ENCODE peak calls at places on chromosomes 5 and 9, in nine cellular contexts. B is left kidney, E is HTR-8/SVneo, Q is OCI-M1, D is ELF-1, A is smooth muscle cell of the brain vasculature, M is MM.1S, H is left ventricle myocardium superior, X is HEK293T. P is an unnamed sample.

GRCh38 chr9:106860731-106861584 is 2.0 kb upstream of the ZNF462 start:
- DNase-seq in E (peak), D (peak), B (peak), H (peak), X (peak), M (no peak), Q (no peak), A (no peak), P (peak)

GRCh38 chr5:150376799-150377771 is 19.6 kb downstream of the TCOF1 start:
- DNase-seq in D (no peak), E (no peak), A (peak), H (no peak), B (no peak), X (no peak), Q (no peak), M (no peak), P (no peak)

GRCh38 chr5:141192110-141192725 is at the start of gene PCDHB10:
- DNase-seq in H (no peak), D (peak), E (peak), A (no peak), B (peak), M (peak), X (peak), Q (peak), P (no peak)

GRCh38 chr5:132385321-132386105 is 16.0 kb downstream of the SLC22A5 start:
- DNase-seq in E (peak), M (peak), H (peak), D (peak), A (no peak), X (peak), B (peak), Q (peak), P (no peak)

GRCh38 chr9:33415152-33416038 is 13.0 kb upstream of the AQP7 start:
- DNase-seq in Q (peak), M (peak), X (peak), H (peak), A (no peak), E (peak), B (peak), D (peak), P (peak)

GRCh38 chr9:98099898-98100297 is 19.1 kb downstream of the TRIM14 start:
- DNase-seq in M (no peak), X (no peak), H (no peak), E (no peak), Q (no peak), D (no peak), B (no peak), A (no peak), P (no peak)

GRCh38 chr9:121499427-121500164 is at the start of gene GGTA1:
- DNase-seq in M (peak), B (peak), X (peak), Q (peak), H (peak), D (peak), A (no peak), E (peak), P (peak)

GRCh38 chr5:148311516-148311915 is 707 bp upstream of the SPINK7 start:
- DNase-seq in Q (peak), H (no peak), D (no peak), X (no peak), E (no peak), A (no peak), M (no peak), B (no peak), P (no peak)

GRCh38 chr5:90488791-90489190 is 14.1 kb downstream of the POLR3G start:
- DNase-seq in X (no peak), M (no peak), E (no peak), D (no peak), B (no peak), A (no peak), Q (no peak), H (no peak), P (no peak)

GRCh38 chr9:130104413-130105193 is 50.9 kb downstream of the GPR107 start:
- DNase-seq in B (no peak), M (no peak), E (no peak), D (peak), X (no peak), A (no peak), Q (peak), H (no peak), P (no peak)

GRCh38 chr5:67494186-67494842 is 297.7 kb upstream of the CD180 start:
- DNase-seq in E (no peak), X (no peak), A (no peak), D (no peak), M (no peak), Q (no peak), H (peak), B (peak), P (peak)

GRCh38 chr9:93261735-93262523 is 78.0 kb downstream of the WNK2 start:
- DNase-seq in A (no peak), H (peak), M (no peak), B (no peak), E (no peak), X (no peak), D (no peak), Q (no peak), P (peak)

GRCh38 chr9:126956929-126957686 is 42.5 kb downstream of the RALGPS1 start:
- DNase-seq in A (no peak), H (peak), M (no peak), E (peak), Q (peak), X (no peak), B (no peak), D (peak), P (no peak)

GRCh38 chr5:137666901-137667300 is 69.0 kb downstream of the KLHL3 start:
- DNase-seq in X (no peak), A (no peak), B (no peak), Q (no peak), H (no peak), D (no peak), M (no peak), E (no peak), P (no peak)

GRCh38 chr5:117380316-117380715 is 805.7 kb upstream of the SEMA6A start:
- DNase-seq in B (no peak), M (no peak), Q (no peak), D (no peak), X (no peak), E (no peak), H (no peak), A (no peak), P (no peak)

GRCh38 chr5:163281512-163281911 is 155.9 kb upstream of the CCNG1 start:
- DNase-seq in D (no peak), B (no peak), Q (no peak), E (no peak), A (no peak), H (no peak), M (no peak), X (no peak), P (no peak)

GRCh38 chr9:1050125-1050895 is at the start of gene DMRT2:
- DNase-seq in H (peak), A (no peak), E (no peak), X (no peak), D (peak), Q (no peak), M (peak), B (peak), P (peak)

GRCh38 chr5:173534031-173534430 is 82.4 kb downstream of the BOD1 start:
- DNase-seq in H (no peak), A (no peak), B (no peak), E (no peak), X (no peak), M (no peak), Q (no peak), D (no peak), P (no peak)

GRCh38 chr5:34813473-34813872 is 25.5 kb upstream of the TTC23L start:
- DNase-seq in Q (no peak), E (no peak), B (no peak), D (no peak), X (no peak), M (no peak), H (no peak), A (no peak), P (no peak)

GRCh38 chr5:125486634-125487033 is 740.2 kb upstream of the ZNF608 start:
- DNase-seq in X (no peak), H (no peak), B (no peak), E (no peak), Q (no peak), A (no peak), D (no peak), M (no peak), P (no peak)

GRCh38 chr9:19429590-19429989 is 20.8 kb downstream of the ACER2 start:
- DNase-seq in Q (no peak), A (no peak), B (no peak), X (no peak), E (no peak), M (no peak), H (no peak), D (no peak), P (no peak)

GRCh38 chr9:69421908-69422801 is 97.1 kb downstream of the ENTREP1 start:
- DNase-seq in E (peak), B (peak), A (peak), X (peak), H (peak), M (peak), D (peak), Q (peak), P (peak)

GRCh38 chr9:27787941-27788340 is 214.7 kb upstream of the C9orf72 start:
- DNase-seq in E (no peak), A (no peak), X (no peak), M (no peak), D (peak), B (no peak), Q (no peak), H (no peak), P (no peak)

GRCh38 chr9:111944467-111944866 is 47.9 kb downstream of the UGCG start:
- DNase-seq in A (no peak), H (no peak), D (no peak), X (no peak), M (no peak), Q (no peak), B (no peak), E (no peak), P (no peak)

GRCh38 chr5:151298465-151298864 is 5.1 kb downstream of the SLC36A3 start:
- DNase-seq in H (no peak), B (no peak), E (no peak), Q (peak), D (no peak), X (no peak), A (no peak), M (no peak), P (no peak)

GRCh38 chr9:136021891-136022681 is 60.9 kb upstream of the UBAC1 start:
- DNase-seq in M (no peak), X (no peak), E (no peak), Q (no peak), D (no peak), A (no peak), H (peak), B (no peak), P (peak)

GRCh38 chr5:160726721-160727120 is 125.3 kb downstream of the ATP10B start:
- DNase-seq in M (no peak), E (no peak), X (no peak), Q (no peak), B (no peak), A (no peak), D (peak), H (no peak), P (no peak)

GRCh38 chr5:135433626-135434426 is 13.3 kb downstream of the DCANP1 start:
- DNase-seq in H (no peak), X (peak), D (peak), M (no peak), Q (no peak), B (no peak), E (no peak), A (no peak), P (peak)

GRCh38 chr9:28651050-28651722 is 1077.9 kb upstream of the C9orf72 start:
- DNase-seq in X (no peak), A (no peak), D (no peak), Q (no peak), M (no peak), E (no peak), B (no peak), H (no peak), P (no peak)

GRCh38 chr9:89138463-89139390 is 39.9 kb downstream of the SHC3 start:
- DNase-seq in Q (no peak), A (no peak), B (no peak), D (peak), H (no peak), E (no peak), M (no peak), X (no peak), P (no peak)

GRCh38 chr9:69234683-69235082 is 60.6 kb downstream of the TJP2 start:
- DNase-seq in A (no peak), B (no peak), M (no peak), Q (no peak), D (no peak), X (no peak), E (no peak), H (no peak), P (no peak)

GRCh38 chr9:5886114-5886939 is 4.4 kb upstream of the MLANA start:
- DNase-seq in A (peak), B (peak), D (peak), E (peak), Q (peak), X (peak), M (peak), H (peak), P (peak)

GRCh38 chr5:1386274-1386717 is 41.4 kb upstream of the CLPTM1L start:
- DNase-seq in X (peak), M (peak), B (peak), E (peak), Q (peak), A (no peak), D (peak), H (peak), P (peak)

GRCh38 chr5:82159014-82159413 is 119.1 kb downstream of the RPS23 start:
- DNase-seq in M (no peak), E (peak), A (no peak), D (no peak), Q (no peak), B (no peak), X (no peak), H (no peak), P (no peak)

GRCh38 chr5:124343451-124343867 is 403.0 kb downstream of the ZNF608 start:
- DNase-seq in Q (peak), B (peak), X (no peak), H (no peak), D (no peak), E (peak), A (peak), M (no peak), P (no peak)

GRCh38 chr9:133945314-133945975 is 46.7 kb downstream of the VAV2 start:
- DNase-seq in M (no peak), X (no peak), H (peak), E (no peak), B (no peak), D (no peak), Q (no peak), A (no peak), P (peak)